ENCODE peak calls at places on chromosome 19, in five cellular contexts. P is naive thymus-derived CD4-positive, alpha-beta T cell; O is upper lobe of right lung; R is GM23338; W is pancreas. G is an unnamed sample.

GRCh38 chr19:4297901-4298771 is 4.1 kb downstream of the TMIGD2 start:
- DNase-seq in P (no peak), O (no peak), R (peak; percentile 61), W (no peak), G (no peak)

GRCh38 chr19:40780582-40780981 is 2.5 kb downstream of the RAB4B start:
- DNase-seq in P (no peak), O (no peak), R (no peak), W (no peak), G (no peak)

GRCh38 chr19:8208710-8209110 is 460 bp upstream of the CERS4 start:
- DNase-seq in P (no peak), O (no peak), R (no peak), W (no peak), G (peak; percentile 77)

GRCh38 chr19:53865918-53866696 is 1.6 kb upstream of the MYADM start:
- DNase-seq in P (no peak), O (peak; percentile 82), R (peak; percentile 85), W (peak; percentile 44), G (peak; percentile 37)

GRCh38 chr19:15280915-15281683 is 48.9 kb upstream of the EPHX3 start:
- DNase-seq in P (no peak), O (peak; percentile 86), R (no peak), W (peak; percentile 70), G (peak; percentile 96)

GRCh38 chr19:43723588-43723987 is 7.7 kb downstream of the IRGC start:
- DNase-seq in P (no peak), O (no peak), R (peak; percentile 42), W (no peak), G (no peak)

GRCh38 chr19:54728167-54728566 is 3.9 kb downstream of the KIR3DL3 start:
- DNase-seq in P (no peak), O (no peak), R (no peak), W (no peak), G (no peak)

GRCh38 chr19:9009935-9010651 is at the start of gene MUC16:
- DNase-seq in P (no peak), O (no peak), R (peak; percentile 31), W (no peak), G (no peak)

GRCh38 chr19:51297406-51297805 is 14.0 kb upstream of the IGLON5 start:
- DNase-seq in P (no peak), O (no peak), R (no peak), W (no peak), G (no peak)

DNA sequence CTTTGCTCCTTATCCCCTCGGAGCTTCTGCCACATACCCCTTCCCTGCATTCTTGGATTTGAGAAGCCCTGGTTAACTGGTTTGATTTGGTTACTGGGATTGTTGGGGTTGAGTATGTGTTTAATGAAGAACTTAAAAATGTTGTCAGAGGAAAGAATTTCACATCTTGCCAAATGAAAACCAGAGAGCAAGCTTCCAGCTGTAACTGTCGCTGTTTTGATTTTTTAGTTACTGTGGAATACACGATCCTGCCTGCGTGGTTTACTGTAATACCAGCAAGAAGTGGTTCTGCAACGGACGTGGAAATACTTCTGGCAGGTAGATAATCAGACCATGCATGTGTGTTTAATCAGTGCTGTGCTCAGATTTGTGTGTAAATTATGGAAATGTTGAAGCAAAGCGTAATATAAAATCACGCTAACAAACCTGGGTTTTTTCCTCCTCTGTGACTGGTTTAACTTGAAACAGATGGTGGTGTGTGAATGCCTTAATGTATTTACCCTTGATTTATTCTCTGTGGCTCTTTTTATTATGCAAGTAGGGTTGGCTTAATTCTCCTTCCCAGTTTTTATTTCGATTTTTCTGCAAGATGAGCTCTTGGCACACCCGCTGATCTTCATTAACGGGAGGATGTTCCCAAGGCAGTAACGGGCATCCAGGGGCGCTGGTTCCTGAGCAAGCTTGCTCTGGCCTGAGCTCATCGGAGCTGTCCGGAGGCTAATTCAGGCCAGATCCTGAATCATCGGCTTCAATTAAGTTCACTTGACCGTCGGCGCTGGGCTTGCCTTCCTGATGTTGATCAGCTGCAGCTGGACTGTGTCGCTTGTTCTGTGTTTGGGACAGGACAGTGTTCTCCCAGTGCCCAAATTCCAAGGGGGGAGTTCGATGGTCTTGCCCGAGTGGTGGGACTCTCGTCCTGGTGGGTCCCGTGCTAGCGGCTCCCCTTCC is 16.0 kb downstream of the UPF1 start:
- DNase-seq in P (no peak), O (no peak), R (no peak), W (no peak), G (no peak)
- H3K4me1 ChIP-seq in P (peaks cover 34% of the 10 kb centered on the region), O (peaks cover 58% of the 10 kb centered on the region), R (no peaks in the 10 kb centered on the region), W (peaks cover 18% of the 10 kb centered on the region), G (peaks cover 66% of the 10 kb centered on the region)

GRCh38 chr19:11089254-11090013 is at the start of gene LDLR:
- DNase-seq in P (peak; percentile 67), O (peak; percentile 91), R (peak; percentile 97), W (peak; percentile 89), G (peak; percentile 91)
- H3K4me1 ChIP-seq in P (peaks cover 16% of the 10 kb centered on the region), O (peaks cover 66% of the 10 kb centered on the region), R (peaks cover 42% of the 10 kb centered on the region), W (peaks cover 65% of the 10 kb centered on the region), G (peaks cover 66% of the 10 kb centered on the region)

DNA sequence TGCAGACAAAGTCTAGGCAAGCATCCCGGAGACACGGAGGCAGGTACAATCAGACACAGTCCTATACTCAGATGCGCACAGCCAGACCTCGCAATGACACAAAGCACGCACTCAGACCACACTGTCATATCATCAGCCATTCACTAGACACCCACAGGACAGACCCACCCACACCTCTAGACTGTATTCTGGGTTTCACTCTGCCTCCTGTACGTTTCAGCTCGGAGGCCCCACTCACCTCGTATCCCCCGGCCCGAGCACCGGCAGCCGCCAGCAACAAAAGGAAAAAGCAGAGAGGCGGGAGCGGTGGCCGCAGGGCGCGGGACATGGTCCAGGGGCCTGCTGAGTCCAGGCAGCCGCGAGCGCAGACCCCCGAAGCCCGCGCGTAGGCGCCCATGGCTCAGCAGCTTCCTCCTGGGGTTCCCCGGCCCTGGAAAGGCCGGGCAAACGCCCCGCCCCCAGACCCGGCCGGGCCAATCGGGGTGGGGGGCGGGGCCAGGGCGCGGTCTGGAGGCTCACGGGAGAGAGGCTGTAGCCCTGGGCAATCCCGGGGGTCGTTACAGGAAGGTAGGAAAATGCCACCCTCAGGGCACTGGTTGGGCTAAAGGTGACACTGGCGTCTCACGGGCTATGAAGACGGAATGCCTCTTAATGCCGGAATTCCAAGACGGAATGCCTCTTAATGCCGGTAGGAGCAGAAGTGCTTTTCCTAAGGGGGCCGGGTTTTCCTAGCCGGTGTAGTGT is at the start of the genes MAN2B1 and WDR83:
- DNase-seq in P (peak; percentile 56), O (peak; percentile 91), R (peak; percentile 94), W (peak; percentile 72), G (peak; percentile 75)
- H3K4me1 ChIP-seq in P (peaks cover 38% of the 10 kb centered on the region), O (peaks cover 33% of the 10 kb centered on the region), R (peaks cover 17% of the 10 kb centered on the region), W (peaks cover 29% of the 10 kb centered on the region), G (peaks cover 36% of the 10 kb centered on the region)

GRCh38 chr19:1399745-1400144 is 1.6 kb downstream of the GAMT start:
- DNase-seq in P (no peak), O (no peak), R (no peak), W (no peak), G (no peak)
- H3K4me1 ChIP-seq in P (peaks cover 21% of the 10 kb centered on the region), O (peaks cover 18% of the 10 kb centered on the region), R (peaks cover 5% of the 10 kb centered on the region), W (peaks cover 18% of the 10 kb centered on the region), G (peaks cover 10% of the 10 kb centered on the region)

GRCh38 chr19:47419789-47420188 is 462 bp upstream of the MEIS3 start:
- DNase-seq in P (no peak), O (peak; percentile 61), R (no peak), W (no peak), G (no peak)
- H3K4me1 ChIP-seq in P (peaks cover 30% of the 10 kb centered on the region), O (no peaks in the 10 kb centered on the region), R (peaks cover 43% of the 10 kb centered on the region), W (no peaks in the 10 kb centered on the region), G (no peaks in the 10 kb centered on the region)